ENCODE peak calls at places on chromosomes 1 and 21, in five cellular contexts. One of them, this sample, is unnamed.

GRCh38 chr1:67973061-67973460 is 77.4 kb downstream of the DIRAS3 start:
- DNase-seq in neuronal stem cell: no peak
- DNase-seq in H9: no peak
- DNase-seq in H1: no peak
- DNase-seq in mesenchymal stem cell: no peak
- DNase-seq in this sample: peak

GRCh38 chr1:91583326-91583755 is 82.7 kb downstream of the CDC7 start:
- DNase-seq in neuronal stem cell: no peak
- DNase-seq in H9: no peak
- DNase-seq in H1: no peak
- DNase-seq in mesenchymal stem cell: peak
- DNase-seq in this sample: no peak

GRCh38 chr1:203512830-203513578 is 19.1 kb downstream of the OPTC start:
- DNase-seq in neuronal stem cell: no peak
- DNase-seq in H9: no peak
- DNase-seq in H1: peak
- DNase-seq in mesenchymal stem cell: peak
- DNase-seq in this sample: peak

GRCh38 chr1:153465728-153466625 is 5.5 kb upstream of the S100A7 start:
- DNase-seq in neuronal stem cell: peak
- DNase-seq in H9: peak
- DNase-seq in H1: peak
- DNase-seq in mesenchymal stem cell: peak
- DNase-seq in this sample: peak

GRCh38 chr1:225450491-225451191 is 22.8 kb upstream of the LBR start:
- DNase-seq in neuronal stem cell: no peak
- DNase-seq in H9: no peak
- DNase-seq in H1: no peak
- DNase-seq in mesenchymal stem cell: no peak
- DNase-seq in this sample: no peak

GRCh38 chr1:209802117-209802779 is 3.7 kb downstream of the IRF6 start:
- DNase-seq in neuronal stem cell: no peak
- DNase-seq in H9: no peak
- DNase-seq in H1: no peak
- DNase-seq in mesenchymal stem cell: no peak
- DNase-seq in this sample: peak

GRCh38 chr21:42229676-42230075 is 10.7 kb downstream of the ABCG1 start:
- DNase-seq in neuronal stem cell: no peak
- DNase-seq in H9: no peak
- DNase-seq in H1: no peak
- DNase-seq in mesenchymal stem cell: no peak
- DNase-seq in this sample: no peak

GRCh38 chr1:114750780-114751179 is 7.0 kb downstream of the CSDE1 start:
- DNase-seq in neuronal stem cell: no peak
- DNase-seq in H9: no peak
- DNase-seq in H1: no peak
- DNase-seq in mesenchymal stem cell: no peak
- DNase-seq in this sample: no peak

GRCh38 chr1:204453141-204453772 is 41.3 kb downstream of the PIK3C2B start:
- DNase-seq in neuronal stem cell: no peak
- DNase-seq in H9: peak
- DNase-seq in H1: no peak
- DNase-seq in mesenchymal stem cell: no peak
- DNase-seq in this sample: no peak

GRCh38 chr21:42063578-42064521 is 7.3 kb upstream of the UMODL1 start:
- DNase-seq in neuronal stem cell: no peak
- DNase-seq in H9: no peak
- DNase-seq in H1: no peak
- DNase-seq in mesenchymal stem cell: no peak
- DNase-seq in this sample: no peak

GRCh38 chr1:206421616-206422355 is 48.5 kb upstream of the IKBKE start:
- DNase-seq in neuronal stem cell: no peak
- DNase-seq in H9: no peak
- DNase-seq in H1: no peak
- DNase-seq in mesenchymal stem cell: no peak
- DNase-seq in this sample: no peak

GRCh38 chr1:203517426-203517974 is 23.5 kb downstream of the OPTC start:
- DNase-seq in neuronal stem cell: no peak
- DNase-seq in H9: peak
- DNase-seq in H1: no peak
- DNase-seq in mesenchymal stem cell: no peak
- DNase-seq in this sample: peak

GRCh38 chr1:112937495-112937894 is 18.5 kb downstream of the SLC16A1 start:
- DNase-seq in neuronal stem cell: no peak
- DNase-seq in H9: no peak
- DNase-seq in H1: no peak
- DNase-seq in mesenchymal stem cell: no peak
- DNase-seq in this sample: peak

GRCh38 chr1:184272178-184272866 is 114.5 kb upstream of the C1orf21 start:
- DNase-seq in neuronal stem cell: no peak
- DNase-seq in H9: no peak
- DNase-seq in H1: no peak
- DNase-seq in mesenchymal stem cell: no peak
- DNase-seq in this sample: peak

GRCh38 chr1:161869291-161869690 is 103.2 kb downstream of the ATF6 start:
- DNase-seq in neuronal stem cell: no peak
- DNase-seq in H9: no peak
- DNase-seq in H1: no peak
- DNase-seq in mesenchymal stem cell: no peak
- DNase-seq in this sample: no peak

GRCh38 chr1:101366513-101367215 is 129.8 kb downstream of the S1PR1 start:
- DNase-seq in neuronal stem cell: no peak
- DNase-seq in H9: no peak
- DNase-seq in H1: no peak
- DNase-seq in mesenchymal stem cell: peak
- DNase-seq in this sample: no peak

GRCh38 chr1:191857600-191857999 is 300.7 kb upstream of the RGS18 start:
- DNase-seq in neuronal stem cell: no peak
- DNase-seq in H9: no peak
- DNase-seq in H1: no peak
- DNase-seq in mesenchymal stem cell: no peak
- DNase-seq in this sample: peak

GRCh38 chr1:33143181-33143580 is 38.7 kb downstream of the TRIM62 start:
- DNase-seq in neuronal stem cell: no peak
- DNase-seq in H9: no peak
- DNase-seq in H1: no peak
- DNase-seq in mesenchymal stem cell: peak
- DNase-seq in this sample: no peak

GRCh38 chr1:92822907-92823306 is 8.9 kb upstream of the RPL5 start:
- DNase-seq in neuronal stem cell: no peak
- DNase-seq in H9: no peak
- DNase-seq in H1: no peak
- DNase-seq in mesenchymal stem cell: peak
- DNase-seq in this sample: peak

GRCh38 chr1:40362699-40363098 is 10.8 kb upstream of the SMAP2 start:
- DNase-seq in neuronal stem cell: no peak
- DNase-seq in H9: no peak
- DNase-seq in H1: no peak
- DNase-seq in mesenchymal stem cell: peak
- DNase-seq in this sample: no peak

GRCh38 chr1:151529211-151529702 is 10.9 kb upstream of the TUFT1 start:
- DNase-seq in neuronal stem cell: no peak
- DNase-seq in H9: no peak
- DNase-seq in H1: no peak
- DNase-seq in mesenchymal stem cell: no peak
- DNase-seq in this sample: no peak

GRCh38 chr1:1024421-1025415 is 4.8 kb downstream of the AGRN start:
- DNase-seq in neuronal stem cell: no peak
- DNase-seq in H9: peak
- DNase-seq in H1: no peak
- DNase-seq in mesenchymal stem cell: no peak
- DNase-seq in this sample: peak

GRCh38 chr1:117569956-117570355 is 35.9 kb upstream of the TENT5C start:
- DNase-seq in neuronal stem cell: no peak
- DNase-seq in H9: no peak
- DNase-seq in H1: no peak
- DNase-seq in mesenchymal stem cell: no peak
- DNase-seq in this sample: no peak

GRCh38 chr1:47813970-47814369 is 183.2 kb downstream of the TRABD2B start:
- DNase-seq in neuronal stem cell: no peak
- DNase-seq in H9: no peak
- DNase-seq in H1: no peak
- DNase-seq in mesenchymal stem cell: no peak
- DNase-seq in this sample: no peak

GRCh38 chr21:34510148-34511142 is 1.6 kb downstream of the KCNE1 start:
- DNase-seq in neuronal stem cell: peak
- DNase-seq in H9: peak
- DNase-seq in H1: peak
- DNase-seq in mesenchymal stem cell: peak
- DNase-seq in this sample: peak

GRCh38 chr1:150973258-150973825 is 1.3 kb downstream of the CERS2 start:
- DNase-seq in neuronal stem cell: no peak
- DNase-seq in H9: no peak
- DNase-seq in H1: peak
- DNase-seq in mesenchymal stem cell: peak
- DNase-seq in this sample: no peak

GRCh38 chr1:14118691-14119485 is 418.9 kb downstream of the PRDM2 start:
- DNase-seq in neuronal stem cell: no peak
- DNase-seq in H9: no peak
- DNase-seq in H1: no peak
- DNase-seq in mesenchymal stem cell: no peak
- DNase-seq in this sample: no peak

GRCh38 chr1:234758851-234759250 is 148.9 kb upstream of the IRF2BP2 start:
- DNase-seq in neuronal stem cell: no peak
- DNase-seq in H9: no peak
- DNase-seq in H1: no peak
- DNase-seq in mesenchymal stem cell: peak
- DNase-seq in this sample: no peak

GRCh38 chr21:35953570-35953969 is 106.8 kb downstream of the SETD4 start:
- DNase-seq in neuronal stem cell: no peak
- DNase-seq in H9: no peak
- DNase-seq in H1: no peak
- DNase-seq in mesenchymal stem cell: no peak
- DNase-seq in this sample: peak

GRCh38 chr1:194268839-194269238 is 1082.4 kb upstream of the B3GALT2 start:
- DNase-seq in neuronal stem cell: peak
- DNase-seq in H9: no peak
- DNase-seq in H1: no peak
- DNase-seq in mesenchymal stem cell: peak
- DNase-seq in this sample: no peak

GRCh38 chr1:100861379-100861778 is 33.3 kb downstream of the EXTL2 start:
- DNase-seq in neuronal stem cell: no peak
- DNase-seq in H9: no peak
- DNase-seq in H1: no peak
- DNase-seq in mesenchymal stem cell: no peak
- DNase-seq in this sample: no peak

GRCh38 chr21:41956926-41957729 is 3.3 kb upstream of the C2CD2 start:
- DNase-seq in neuronal stem cell: no peak
- DNase-seq in H9: no peak
- DNase-seq in H1: no peak
- DNase-seq in mesenchymal stem cell: peak
- DNase-seq in this sample: peak

GRCh38 chr1:240464099-240464498 is 147.9 kb downstream of the GREM2 start:
- DNase-seq in neuronal stem cell: no peak
- DNase-seq in H9: no peak
- DNase-seq in H1: no peak
- DNase-seq in mesenchymal stem cell: peak
- DNase-seq in this sample: no peak

GRCh38 chr1:165241321-165241720 is 115.2 kb downstream of the LMX1A start:
- DNase-seq in neuronal stem cell: no peak
- DNase-seq in H9: no peak
- DNase-seq in H1: no peak
- DNase-seq in mesenchymal stem cell: no peak
- DNase-seq in this sample: no peak

GRCh38 chr21:26425576-26425975 is 147.5 kb downstream of the CYYR1 start:
- DNase-seq in neuronal stem cell: no peak
- DNase-seq in H9: no peak
- DNase-seq in H1: no peak
- DNase-seq in mesenchymal stem cell: no peak
- DNase-seq in this sample: no peak
- H2BK12ac ChIP-seq in neuronal stem cell: no peak
- H2BK12ac ChIP-seq in H9: no peak
- H2BK12ac ChIP-seq in H1: no peak
- H2BK12ac ChIP-seq in mesenchymal stem cell: no peak
- H2BK12ac ChIP-seq in this sample: no peak

GRCh38 chr1:54610048-54610447 is 13.3 kb downstream of the FAM151A start:
- DNase-seq in neuronal stem cell: no peak
- DNase-seq in H9: peak
- DNase-seq in H1: no peak
- DNase-seq in mesenchymal stem cell: peak
- DNase-seq in this sample: peak
- H2BK12ac ChIP-seq in neuronal stem cell: no peak
- H2BK12ac ChIP-seq in H9: peak
- H2BK12ac ChIP-seq in H1: peak
- H2BK12ac ChIP-seq in mesenchymal stem cell: no peak
- H2BK12ac ChIP-seq in this sample: no peak

DNA sequence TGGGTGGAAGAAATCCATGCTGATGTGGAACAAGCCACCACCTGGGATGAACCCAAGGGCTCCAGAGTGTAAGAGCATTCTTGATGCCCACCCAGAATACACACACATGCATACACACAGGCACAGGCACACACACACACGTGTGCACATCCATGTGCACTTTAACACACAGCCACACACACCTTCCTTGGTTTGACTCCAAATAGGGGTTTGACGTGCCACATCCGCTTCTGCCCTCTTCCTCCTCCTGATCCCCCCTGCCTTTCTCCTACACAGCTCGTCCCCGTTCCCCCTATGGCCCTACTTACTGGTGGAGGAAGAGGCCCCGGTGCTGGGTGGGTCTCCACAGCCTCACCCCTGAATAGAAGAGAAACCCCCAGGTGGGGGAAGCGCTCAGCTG is 16.0 kb downstream of the SPATA21 start:
- DNase-seq in neuronal stem cell: no peak
- DNase-seq in H9: no peak
- DNase-seq in H1: no peak
- DNase-seq in mesenchymal stem cell: no peak
- DNase-seq in this sample: no peak
- H2BK12ac ChIP-seq in neuronal stem cell: no peak
- H2BK12ac ChIP-seq in H9: no peak
- H2BK12ac ChIP-seq in H1: no peak
- H2BK12ac ChIP-seq in mesenchymal stem cell: no peak
- H2BK12ac ChIP-seq in this sample: no peak

DNA sequence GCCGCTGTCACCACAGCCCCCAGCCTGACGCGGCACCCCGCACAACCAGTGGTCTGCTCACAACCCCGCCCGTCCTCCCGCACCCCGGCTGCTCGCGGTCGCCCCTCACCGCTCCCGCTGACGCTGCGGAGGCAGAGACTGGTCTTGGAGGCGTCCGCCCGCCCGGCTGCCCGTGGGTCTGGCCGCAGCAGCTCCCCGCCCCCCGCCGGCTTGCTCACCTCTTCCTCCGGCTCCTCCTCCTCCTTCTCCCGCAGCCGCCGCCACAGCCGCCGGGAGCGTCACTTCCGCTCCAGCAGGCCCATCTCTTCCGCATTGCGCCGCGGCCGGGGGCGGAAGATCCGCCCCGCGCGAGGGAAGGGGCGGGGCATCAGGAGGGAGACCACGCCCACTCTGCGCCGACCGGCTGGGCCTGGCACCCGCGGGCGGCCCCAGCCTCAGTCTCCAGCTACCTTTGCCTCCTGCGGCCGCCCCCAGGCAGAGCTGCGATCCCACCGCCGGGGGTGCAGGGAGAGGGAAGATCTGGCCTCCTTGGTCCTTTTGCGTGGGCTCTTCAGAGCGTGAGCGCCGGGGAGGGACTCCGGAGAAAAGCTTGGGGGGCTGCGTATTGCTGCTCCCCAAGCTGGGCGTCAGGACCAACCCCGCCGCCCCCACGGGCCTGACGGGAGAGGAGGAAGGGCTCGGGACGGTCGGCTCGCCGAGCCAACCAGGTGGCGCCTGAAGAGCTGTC is at the start of gene SYNJ1:
- DNase-seq in neuronal stem cell: peak
- DNase-seq in H9: peak
- DNase-seq in H1: peak
- DNase-seq in mesenchymal stem cell: peak
- DNase-seq in this sample: peak
- H2BK12ac ChIP-seq in neuronal stem cell: no peak
- H2BK12ac ChIP-seq in H9: no peak
- H2BK12ac ChIP-seq in H1: no peak
- H2BK12ac ChIP-seq in mesenchymal stem cell: peak
- H2BK12ac ChIP-seq in this sample: peak

This sample was measured in trophoblast cell.